ENCODE peak calls at places on chromosomes 16 and 17, in four cellular contexts. One of them, this sample, is unnamed.

GRCh38 chr17:42000399-42001076 is 16.7 kb downstream of the DNAJC7 start:
- DNase-seq in K562: no peak
- DNase-seq in A549: no peak
- DNase-seq in HepG2: no peak
- DNase-seq in this sample: no peak

GRCh38 chr17:58756246-58757161 is 850 bp downstream of the PPM1E start:
- DNase-seq in K562: peak; percentile 25
- DNase-seq in HepG2: no peak
- DNase-seq in A549: no peak
- DNase-seq in this sample: peak; percentile 64

GRCh38 chr17:44108440-44109311 is 14.8 kb downstream of the HDAC5 start:
- DNase-seq in K562: peak; percentile 81
- DNase-seq in A549: peak; percentile 88
- DNase-seq in HepG2: peak; percentile 97
- DNase-seq in this sample: no peak

GRCh38 chr16:21646721-21647561 is 5.5 kb downstream of the IGSF6 start:
- DNase-seq in K562: no peak
- DNase-seq in A549: no peak
- DNase-seq in HepG2: no peak
- DNase-seq in this sample: no peak

GRCh38 chr17:41334899-41335298 is 15.7 kb downstream of the KRT33A start:
- DNase-seq in HepG2: no peak
- DNase-seq in A549: no peak
- DNase-seq in K562: no peak
- DNase-seq in this sample: no peak

GRCh38 chr17:35167666-35168065 is 20.0 kb downstream of the UNC45B start:
- DNase-seq in K562: no peak
- DNase-seq in A549: no peak
- DNase-seq in HepG2: no peak
- DNase-seq in this sample: no peak

GRCh38 chr16:72978212-72978611 is 69.7 kb downstream of the ZFHX3 start:
- DNase-seq in K562: no peak
- DNase-seq in A549: no peak
- DNase-seq in HepG2: no peak
- DNase-seq in this sample: no peak

GRCh38 chr17:40122944-40123810 is 1.4 kb downstream of the MSL1 start:
- DNase-seq in A549: peak; percentile 72
- DNase-seq in HepG2: no peak
- DNase-seq in K562: peak; percentile 72
- DNase-seq in this sample: no peak

GRCh38 chr16:30085247-30085646 is 6.5 kb downstream of the TBX6 start:
- DNase-seq in HepG2: no peak
- DNase-seq in A549: no peak
- DNase-seq in K562: no peak
- DNase-seq in this sample: no peak

GRCh38 chr16:85284138-85284897 is 172.0 kb upstream of the CIBAR2 start:
- DNase-seq in A549: no peak
- DNase-seq in HepG2: no peak
- DNase-seq in K562: no peak
- DNase-seq in this sample: no peak

DNA sequence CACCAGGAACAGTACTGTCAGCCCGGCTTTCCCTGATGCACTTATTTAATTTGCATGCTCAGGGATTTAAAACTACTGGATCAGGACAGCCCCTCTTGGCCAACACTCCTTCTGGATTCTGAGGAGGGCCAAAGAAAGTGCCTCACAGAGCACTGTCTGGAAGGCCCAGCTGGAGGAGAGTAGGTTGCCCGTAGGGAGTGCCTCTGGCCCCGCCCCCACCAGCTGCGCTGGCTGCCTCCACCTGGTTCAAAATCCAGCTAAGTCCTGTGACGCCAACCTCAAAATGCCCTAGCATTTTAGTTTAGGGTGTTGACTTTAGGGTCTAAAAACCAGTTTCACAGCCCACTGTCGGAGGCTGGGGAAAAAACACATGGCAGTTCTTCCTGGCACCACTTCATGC is 49.5 kb upstream of the SREBF1 start:
- DNase-seq in HepG2: no peak
- DNase-seq in K562: no peak
- DNase-seq in A549: no peak
- DNase-seq in this sample: no peak
- TF ChIP-seq PHF8 in HepG2: no peak
- TF ChIP-seq PHF8 in K562: no peak
- TF ChIP-seq PHF8 in A549: no peak
- TF ChIP-seq PHF8 in this sample: no peak

DNA sequence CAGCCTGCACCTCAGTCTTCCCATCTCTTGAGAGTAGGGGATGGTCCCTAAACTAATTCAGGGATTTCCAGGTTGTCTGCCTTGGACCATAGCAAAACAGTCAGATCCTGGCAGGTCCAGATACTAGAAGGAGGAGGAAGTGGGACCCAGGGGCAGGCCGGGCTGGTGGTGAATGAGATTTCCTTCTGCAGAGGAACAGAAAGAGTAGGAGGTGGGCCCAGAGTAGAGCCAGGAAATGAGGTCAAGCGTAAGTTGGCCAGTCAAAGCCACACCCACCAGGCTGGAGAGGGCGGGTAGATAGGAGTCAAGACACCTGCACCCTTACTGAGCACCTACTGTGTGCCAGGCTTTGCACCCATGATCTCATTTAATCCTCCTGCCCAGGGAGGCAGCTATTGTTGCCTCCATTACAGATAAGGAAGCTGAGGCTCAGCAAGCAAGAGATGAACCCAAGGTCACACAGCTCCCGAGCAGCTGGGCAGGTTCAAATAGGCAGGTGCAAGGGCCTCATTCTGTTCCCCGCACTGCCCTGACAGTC is 2.6 kb downstream of the CDH5 start:
- DNase-seq in HepG2: no peak
- DNase-seq in A549: no peak
- DNase-seq in K562: no peak
- DNase-seq in this sample: no peak
- TF ChIP-seq PHF8 in HepG2: no peak
- TF ChIP-seq PHF8 in A549: no peak
- TF ChIP-seq PHF8 in K562: no peak
- TF ChIP-seq PHF8 in this sample: no peak

DNA sequence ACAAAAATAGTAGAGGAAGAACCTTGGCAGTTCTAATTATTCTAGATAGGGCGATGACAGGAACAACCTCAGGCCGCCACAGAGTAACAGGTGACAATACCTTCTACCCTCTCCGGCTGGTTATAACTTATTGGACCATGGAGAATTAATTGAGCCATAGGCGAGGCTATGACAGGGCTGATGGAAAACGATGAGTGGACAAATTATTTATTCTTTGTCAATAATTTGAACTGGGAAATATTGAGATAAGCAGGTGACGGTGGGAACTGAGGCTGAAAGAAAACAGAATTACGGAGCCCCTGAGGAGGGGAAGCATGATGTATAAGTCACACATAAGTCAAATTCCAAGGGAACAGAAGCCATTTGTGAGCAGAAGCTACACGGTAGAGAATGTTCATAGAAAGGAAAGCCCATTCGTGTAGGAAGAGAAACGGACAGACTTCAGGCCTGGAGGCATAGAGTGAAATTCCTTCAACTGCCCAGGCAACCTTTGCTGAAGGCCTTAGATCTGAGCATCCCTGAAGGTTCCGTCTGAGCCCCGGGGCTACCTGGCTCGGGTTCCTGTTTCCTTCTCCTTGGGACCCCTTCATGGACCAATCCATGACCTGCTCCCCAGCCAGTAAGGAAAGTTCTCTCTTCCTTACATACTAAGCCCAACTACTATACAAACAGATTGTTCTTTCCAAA is 158.1 kb downstream of the MAP2K4 start:
- DNase-seq in A549: no peak
- DNase-seq in HepG2: no peak
- DNase-seq in K562: no peak
- DNase-seq in this sample: no peak
- TF ChIP-seq PHF8 in A549: no peak
- TF ChIP-seq PHF8 in HepG2: no peak
- TF ChIP-seq PHF8 in K562: no peak
- TF ChIP-seq PHF8 in this sample: no peak

GRCh38 chr16:50309156-50309526 is 42.8 kb downstream of the ADCY7 start:
- DNase-seq in A549: no peak
- DNase-seq in K562: no peak
- DNase-seq in HepG2: no peak
- DNase-seq in this sample: no peak

GRCh38 chr16:50309527-50310307 is 43.4 kb downstream of the ADCY7 start:
- DNase-seq in HepG2: peak; percentile 82
- DNase-seq in A549: no peak
- DNase-seq in K562: no peak
- DNase-seq in this sample: no peak

GRCh38 chr16:50306287-50306686 is 39.9 kb downstream of the ADCY7 start:
- DNase-seq in K562: no peak
- DNase-seq in HepG2: no peak
- DNase-seq in A549: no peak
- DNase-seq in this sample: no peak

GRCh38 chr16:50310308-50311133 is 44.2 kb downstream of the ADCY7 start:
- DNase-seq in A549: no peak
- DNase-seq in K562: no peak
- DNase-seq in HepG2: peak; percentile 60
- DNase-seq in this sample: peak; percentile 55

DNA sequence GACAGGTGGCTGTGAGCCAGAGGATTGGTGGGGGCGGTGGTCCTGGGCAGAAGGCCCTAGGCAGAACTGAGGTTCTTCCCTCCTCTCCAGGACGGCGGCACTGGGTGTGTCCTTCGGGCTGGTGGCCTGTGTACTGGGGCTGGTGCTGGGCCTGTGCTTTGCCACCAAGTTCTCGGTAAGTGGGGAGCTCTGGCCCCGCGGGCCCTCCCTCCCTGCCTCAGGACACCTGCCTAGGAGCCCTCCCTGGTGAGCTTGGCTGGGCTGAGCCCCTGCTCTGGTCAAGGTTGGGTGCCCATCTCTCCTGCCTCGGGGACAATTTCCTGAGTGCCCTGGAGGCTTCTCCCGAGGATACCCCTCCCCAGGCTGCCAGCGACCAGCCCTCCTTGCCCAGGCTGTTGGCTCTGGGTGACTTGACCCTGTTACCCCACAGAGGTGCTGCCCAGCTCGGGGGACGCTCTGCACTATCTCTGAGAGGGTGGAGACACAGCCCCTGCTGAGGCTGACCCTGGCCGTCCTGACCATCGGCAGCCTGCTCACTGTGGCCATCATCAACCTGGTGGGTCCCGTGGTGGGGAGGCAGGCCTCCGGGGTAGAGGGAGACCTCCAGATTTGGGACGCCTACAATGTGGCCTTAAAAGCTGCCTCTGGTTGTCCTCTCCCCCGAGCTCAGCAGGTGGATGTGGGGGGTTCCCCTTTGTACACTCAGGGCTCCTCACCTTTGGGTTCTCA is 42.0 kb downstream of the ADCY7 start:
- DNase-seq in HepG2: no peak
- DNase-seq in K562: no peak
- DNase-seq in A549: no peak
- DNase-seq in this sample: no peak
- TF ChIP-seq PHF8 in HepG2: no peak
- TF ChIP-seq PHF8 in K562: no peak
- TF ChIP-seq PHF8 in A549: no peak
- TF ChIP-seq PHF8 in this sample: no peak

GRCh38 chr16:27223226-27223610 is 19.9 kb downstream of the KDM8 start:
- DNase-seq in A549: no peak
- DNase-seq in K562: no peak
- DNase-seq in HepG2: no peak
- DNase-seq in this sample: no peak

GRCh38 chr16:27224271-27224737 is 21.0 kb downstream of the KDM8 start:
- DNase-seq in HepG2: no peak
- DNase-seq in A549: no peak
- DNase-seq in K562: no peak
- DNase-seq in this sample: no peak

GRCh38 chr16:27221576-27222498 is 18.5 kb downstream of the KDM8 start:
- DNase-seq in K562: no peak
- DNase-seq in A549: no peak
- DNase-seq in HepG2: no peak
- DNase-seq in this sample: no peak

GRCh38 chr16:27223701-27224100 is 20.4 kb downstream of the KDM8 start:
- DNase-seq in K562: no peak
- DNase-seq in HepG2: no peak
- DNase-seq in A549: no peak
- DNase-seq in this sample: no peak

DNA sequence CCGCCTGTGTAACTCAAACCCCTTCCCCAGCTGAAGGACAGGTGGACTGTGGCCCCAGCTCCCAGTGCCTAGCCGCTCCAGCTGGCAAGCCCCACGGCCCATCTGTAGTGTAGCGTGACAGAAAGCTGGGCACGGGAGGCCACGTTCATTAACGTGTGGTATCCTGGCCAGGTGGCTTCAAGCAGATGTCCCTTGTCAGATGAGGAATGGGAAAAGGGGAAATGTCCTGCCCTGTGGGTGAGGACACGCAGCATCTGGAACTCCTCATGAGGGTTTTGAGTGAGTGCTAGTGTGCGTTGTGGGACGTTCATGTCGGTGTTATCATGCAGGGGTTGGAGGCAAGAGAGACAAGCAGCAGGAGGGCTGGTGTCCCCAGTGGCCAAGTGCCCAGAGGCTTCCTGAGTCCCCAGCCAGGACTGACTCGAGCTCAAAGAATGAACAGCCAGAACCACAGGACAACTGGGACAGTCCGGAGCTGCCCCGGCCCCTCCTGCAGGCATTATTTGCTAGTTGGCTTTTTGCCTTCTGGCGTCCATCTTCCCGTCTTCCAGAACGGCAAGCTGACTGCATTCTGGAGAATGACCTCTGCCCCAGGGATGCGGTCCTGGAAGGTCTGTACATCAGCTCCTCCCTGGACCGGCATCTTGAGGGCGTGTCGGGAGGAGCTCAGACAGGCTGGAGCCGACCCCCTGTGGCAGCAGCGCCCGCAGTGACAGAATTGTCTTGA is 19.3 kb downstream of the KDM8 start:
- DNase-seq in K562: no peak
- DNase-seq in HepG2: no peak
- DNase-seq in A549: no peak
- DNase-seq in this sample: no peak
- TF ChIP-seq PHF8 in K562: no peak
- TF ChIP-seq PHF8 in HepG2: no peak
- TF ChIP-seq PHF8 in A549: no peak
- TF ChIP-seq PHF8 in this sample: no peak

GRCh38 chr17:48258317-48258716 is 150.8 kb downstream of the SNX11 start:
- DNase-seq in HepG2: no peak
- DNase-seq in K562: peak; percentile 50
- DNase-seq in A549: no peak
- DNase-seq in this sample: no peak
- TF ChIP-seq PHF8 in HepG2: no peak
- TF ChIP-seq PHF8 in K562: no peak
- TF ChIP-seq PHF8 in A549: no peak
- TF ChIP-seq PHF8 in this sample: no peak

GRCh38 chr16:67883872-67884261 is 818 bp upstream of the NRN1L start:
- DNase-seq in A549: peak; percentile 59
- DNase-seq in K562: peak; percentile 62
- DNase-seq in HepG2: peak; percentile 51
- DNase-seq in this sample: peak; percentile 90
- TF ChIP-seq PHF8 in A549: no peak
- TF ChIP-seq PHF8 in K562: no peak
- TF ChIP-seq PHF8 in HepG2: no peak
- TF ChIP-seq PHF8 in this sample: no peak

GRCh38 chr17:57309479-57309878 is 53.2 kb downstream of the MSI2 start:
- DNase-seq in K562: no peak
- DNase-seq in HepG2: no peak
- DNase-seq in A549: no peak
- DNase-seq in this sample: no peak
- TF ChIP-seq PHF8 in K562: no peak
- TF ChIP-seq PHF8 in HepG2: no peak
- TF ChIP-seq PHF8 in A549: no peak
- TF ChIP-seq PHF8 in this sample: no peak

This sample was measured in H1.